ENCODE peak calls at places on chromosomes 13 and 19, in eight cellular contexts. B is transverse colon, P is keratinocyte, K is K562, M is mammary epithelial cell, A is breast epithelium, Q is heart right ventricle, I is mesenchymal stem cell. G is an unnamed sample.

GRCh38 chr19:3073159-3073563 is 10.9 kb upstream of the TLE5 start:
- DNase-seq in P (no peak), M (peak), B (peak), K (peak), A (no peak), Q (no peak), I (peak), G (no peak)

GRCh38 chr13:18944501-18945068 is 237.0 kb downstream of the TUBA3C start:
- DNase-seq in M (no peak), I (no peak), A (no peak), K (no peak), B (no peak), Q (no peak), P (no peak), G (no peak)

GRCh38 chr19:28794301-28794700 is 418.6 kb downstream of the UQCRFS1 start:
- DNase-seq in K (no peak), Q (no peak), P (no peak), A (no peak), B (no peak), M (no peak), I (no peak), G (no peak)

GRCh38 chr19:23055501-23055900 is 52.5 kb upstream of the ZNF728 start:
- DNase-seq in I (no peak), K (no peak), A (no peak), Q (no peak), M (no peak), P (no peak), B (no peak), G (no peak)

GRCh38 chr19:51691122-51692064 is 1.7 kb upstream of the SPACA6 start:
- DNase-seq in B (no peak), A (no peak), M (no peak), P (no peak), I (peak), Q (no peak), K (no peak), G (no peak)

GRCh38 chr13:41458939-41459753 is 1.8 kb downstream of the RGCC start:
- DNase-seq in M (peak), B (peak), A (no peak), P (no peak), Q (peak), K (peak), I (peak), G (peak)

GRCh38 chr13:113930711-113931637 is 42.9 kb downstream of the C13orf46 start:
- DNase-seq in A (peak), B (no peak), Q (no peak), M (no peak), K (no peak), I (no peak), P (no peak), G (no peak)

GRCh38 chr13:75635101-75635620 is 969 bp upstream of the LMO7 start:
- DNase-seq in M (no peak), P (no peak), I (peak), K (no peak), B (no peak), Q (no peak), A (no peak), G (no peak)

GRCh38 chr19:38852231-38853044 is 2.7 kb upstream of the HNRNPL start:
- DNase-seq in Q (peak), B (peak), I (peak), K (no peak), M (peak), P (no peak), A (peak), G (no peak)

GRCh38 chr13:114097893-114098688 is 34.3 kb downstream of the RASA3 start:
- DNase-seq in Q (no peak), M (no peak), I (no peak), K (no peak), P (no peak), A (peak), B (peak), G (no peak)

DNA sequence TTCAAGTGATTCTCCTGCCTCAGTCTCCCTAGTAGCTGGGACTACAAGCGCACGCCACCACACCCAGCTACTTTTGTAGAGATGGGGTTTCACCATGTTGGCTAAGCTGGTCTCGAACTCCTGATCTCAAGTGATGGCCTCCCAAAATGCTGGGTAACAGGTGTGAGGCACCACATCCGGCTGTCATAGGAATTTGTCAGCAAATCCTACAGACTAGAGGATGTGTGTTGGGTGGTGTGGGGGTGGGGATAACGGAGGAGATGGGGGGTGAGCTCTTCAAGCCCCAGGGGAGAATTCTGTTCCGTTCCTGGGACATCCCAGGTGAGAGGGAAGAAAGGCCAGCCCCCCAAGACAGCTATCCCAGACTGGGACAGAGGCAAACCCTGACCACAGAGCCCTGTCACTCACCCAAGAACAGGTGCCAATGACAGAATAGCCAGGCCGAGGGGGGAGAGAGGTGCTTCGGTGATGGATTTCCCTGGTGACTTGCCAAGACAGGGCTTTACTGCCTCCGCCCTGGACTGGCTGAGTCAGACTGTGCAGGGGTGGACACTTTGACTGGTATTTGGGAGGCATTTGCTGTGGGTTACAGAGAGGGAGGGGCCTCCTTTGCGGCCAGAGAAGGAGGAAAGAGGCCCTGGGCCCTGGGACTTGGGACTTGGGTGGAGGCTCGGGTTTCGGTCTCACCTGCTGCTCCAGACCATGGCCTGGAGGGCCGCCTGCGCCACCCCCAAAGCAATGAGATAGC is 4.7 kb upstream of the EPS8L1 start:
- DNase-seq in A (no peak), K (peak), I (peak), P (no peak), M (peak), Q (no peak), B (peak), G (peak)
- H3K27ac ChIP-seq in A (peak), K (no peak), I (no peak), P (no peak), M (no peak), Q (no peak), B (peak), G (peak)

GRCh38 chr19:46294475-46294874 is 2.4 kb upstream of the HIF3A start:
- DNase-seq in I (no peak), B (no peak), A (no peak), M (no peak), P (no peak), K (no peak), Q (no peak), G (no peak)

GRCh38 chr19:46287585-46287984 is 9.3 kb upstream of the HIF3A start:
- DNase-seq in Q (no peak), I (peak), M (no peak), B (no peak), A (no peak), P (no peak), K (peak), G (no peak)

GRCh38 chr19:46291829-46292228 is 5.0 kb upstream of the HIF3A start:
- DNase-seq in Q (no peak), B (no peak), A (no peak), I (no peak), K (no peak), P (no peak), M (no peak), G (no peak)

GRCh38 chr19:46288896-46289588 is 7.8 kb upstream of the HIF3A start:
- DNase-seq in I (peak), B (no peak), A (no peak), Q (peak), P (peak), M (peak), K (no peak), G (peak)

GRCh38 chr19:46289724-46290619 is 6.9 kb upstream of the HIF3A start:
- DNase-seq in M (no peak), I (no peak), P (no peak), Q (no peak), A (no peak), K (no peak), B (no peak), G (no peak)
- H3K27ac ChIP-seq in M (no peak), I (peak), P (no peak), Q (peak), A (peak), K (no peak), B (peak), G (peak)

GRCh38 chr19:44677019-44677809 is 5.9 kb downstream of the CEACAM19 start:
- DNase-seq in M (peak), I (peak), P (no peak), Q (no peak), K (peak), B (no peak), A (no peak), G (no peak)
- H3K27ac ChIP-seq in M (no peak), I (no peak), P (peak), Q (no peak), K (no peak), B (no peak), A (no peak), G (no peak)

DNA sequence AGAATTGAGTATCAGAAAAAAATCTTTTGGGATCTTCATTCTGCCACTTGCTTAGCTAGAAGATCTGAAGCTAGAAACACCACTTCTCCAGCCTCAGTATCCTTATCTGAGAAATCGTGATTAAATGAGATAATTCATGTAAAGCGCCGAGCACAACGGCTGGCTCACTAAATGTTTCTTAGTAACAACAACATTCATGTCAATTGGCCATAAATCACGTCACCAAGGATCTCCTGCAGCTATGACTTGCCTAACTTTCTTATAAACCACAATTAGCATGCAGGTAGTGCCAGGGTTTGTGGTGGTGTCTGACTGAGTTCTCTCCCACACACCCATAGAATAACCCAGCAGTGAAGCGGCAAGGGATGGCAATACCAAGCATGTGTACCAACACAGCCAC is 501.3 kb downstream of the EFNB2 start:
- DNase-seq in B (no peak), Q (no peak), K (no peak), P (peak), A (no peak), I (peak), M (peak), G (peak)
- H3K27ac ChIP-seq in B (no peak), Q (no peak), K (no peak), P (no peak), A (no peak), I (no peak), M (no peak), G (no peak)

DNA sequence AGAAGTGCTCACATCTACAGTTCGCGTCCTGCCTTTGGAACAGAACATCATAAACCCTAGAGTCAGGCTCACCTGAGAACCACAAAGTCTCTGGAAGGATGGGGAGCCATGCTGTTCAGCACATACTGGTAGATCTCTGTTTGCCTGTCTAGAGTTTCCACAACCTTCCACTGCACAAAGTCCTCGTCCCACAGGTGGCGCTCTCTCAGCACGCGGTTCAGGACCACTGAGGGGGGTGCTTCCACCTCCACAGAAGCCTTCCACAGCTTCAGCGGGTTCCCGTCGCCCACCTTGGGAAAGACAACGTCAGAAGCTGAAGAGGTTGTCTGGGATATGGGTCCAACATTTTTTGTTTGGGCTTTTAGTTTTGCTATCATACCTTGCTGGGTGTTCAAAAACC is 93.6 kb downstream of the KL start:
- DNase-seq in A (no peak), I (no peak), K (peak), B (no peak), P (no peak), Q (no peak), M (no peak), G (no peak)
- H3K27ac ChIP-seq in A (peak), I (no peak), K (no peak), B (peak), P (no peak), Q (peak), M (no peak), G (no peak)

GRCh38 chr19:16404396-16404795 is 67.4 kb downstream of the EPS15L1 start:
- DNase-seq in P (no peak), A (no peak), K (no peak), M (no peak), I (no peak), Q (no peak), B (no peak), G (no peak)
- H3K27ac ChIP-seq in P (no peak), A (no peak), K (no peak), M (no peak), I (no peak), Q (no peak), B (no peak), G (no peak)